ENCODE peak calls at places on chromosome 9, in seven cellular contexts. One of them, this sample, is unnamed.

GRCh38 chr9:14806941-14807340 is 84.4 kb upstream of the CER1 start:
- DNase-seq in aorta: no peak
- DNase-seq in A549: no peak
- DNase-seq in M059J: no peak
- DNase-seq in HEK293T: no peak
- DNase-seq in RWPE1: no peak
- DNase-seq in H7: no peak
- DNase-seq in this sample: no peak

GRCh38 chr9:115291841-115292240 is 173.9 kb upstream of the TNC start:
- DNase-seq in HEK293T: no peak
- DNase-seq in aorta: no peak
- DNase-seq in M059J: peak
- DNase-seq in A549: no peak
- DNase-seq in H7: no peak
- DNase-seq in RWPE1: peak
- DNase-seq in this sample: no peak

GRCh38 chr9:33718987-33719386 is 76.4 kb upstream of the PRSS3 start:
- DNase-seq in RWPE1: no peak
- DNase-seq in HEK293T: no peak
- DNase-seq in A549: no peak
- DNase-seq in H7: no peak
- DNase-seq in M059J: peak
- DNase-seq in aorta: peak
- DNase-seq in this sample: no peak

GRCh38 chr9:137255448-137256114 is 454 bp downstream of the NELFB start:
- DNase-seq in HEK293T: peak
- DNase-seq in M059J: peak
- DNase-seq in aorta: no peak
- DNase-seq in A549: no peak
- DNase-seq in RWPE1: peak
- DNase-seq in H7: no peak
- DNase-seq in this sample: no peak

GRCh38 chr9:129665814-129666511 is 516 bp downstream of the PRRX2 start:
- DNase-seq in HEK293T: no peak
- DNase-seq in A549: no peak
- DNase-seq in RWPE1: no peak
- DNase-seq in M059J: no peak
- DNase-seq in H7: peak
- DNase-seq in aorta: no peak
- DNase-seq in this sample: no peak

GRCh38 chr9:79581388-79581787 is 9.6 kb downstream of the TLE4 start:
- DNase-seq in RWPE1: no peak
- DNase-seq in H7: no peak
- DNase-seq in A549: no peak
- DNase-seq in aorta: no peak
- DNase-seq in HEK293T: no peak
- DNase-seq in M059J: peak
- DNase-seq in this sample: no peak

GRCh38 chr9:72585737-72586136 is 64.3 kb downstream of the TMC1 start:
- DNase-seq in aorta: no peak
- DNase-seq in RWPE1: peak
- DNase-seq in M059J: peak
- DNase-seq in H7: no peak
- DNase-seq in HEK293T: no peak
- DNase-seq in A549: no peak
- DNase-seq in this sample: no peak

GRCh38 chr9:99824378-99825157 is 2.9 kb downstream of the NR4A3 start:
- DNase-seq in HEK293T: no peak
- DNase-seq in H7: peak
- DNase-seq in RWPE1: peak
- DNase-seq in A549: peak
- DNase-seq in aorta: peak
- DNase-seq in M059J: peak
- DNase-seq in this sample: peak

GRCh38 chr9:129685220-129685932 is 19.9 kb downstream of the PRRX2 start:
- DNase-seq in H7: no peak
- DNase-seq in HEK293T: no peak
- DNase-seq in RWPE1: peak
- DNase-seq in M059J: peak
- DNase-seq in A549: peak
- DNase-seq in aorta: no peak
- DNase-seq in this sample: no peak

GRCh38 chr9:130936285-130937117 is 2.5 kb downstream of the FIBCD1 start:
- DNase-seq in aorta: peak
- DNase-seq in A549: peak
- DNase-seq in H7: peak
- DNase-seq in RWPE1: peak
- DNase-seq in HEK293T: no peak
- DNase-seq in M059J: peak
- DNase-seq in this sample: peak

GRCh38 chr9:93431498-93432105 is 19.9 kb upstream of the FAM120A start:
- DNase-seq in aorta: no peak
- DNase-seq in HEK293T: no peak
- DNase-seq in H7: no peak
- DNase-seq in M059J: no peak
- DNase-seq in RWPE1: no peak
- DNase-seq in A549: no peak
- DNase-seq in this sample: no peak

GRCh38 chr9:124122321-124122720 is 110.8 kb downstream of the LHX2 start:
- DNase-seq in M059J: peak
- DNase-seq in H7: no peak
- DNase-seq in aorta: no peak
- DNase-seq in RWPE1: no peak
- DNase-seq in A549: no peak
- DNase-seq in HEK293T: no peak
- DNase-seq in this sample: no peak

GRCh38 chr9:126420643-126421564 is 94.3 kb downstream of the MVB12B start:
- DNase-seq in M059J: peak
- DNase-seq in aorta: no peak
- DNase-seq in HEK293T: no peak
- DNase-seq in RWPE1: peak
- DNase-seq in H7: no peak
- DNase-seq in A549: peak
- DNase-seq in this sample: no peak

GRCh38 chr9:6413365-6414263 is 615 bp downstream of the UHRF2 start:
- DNase-seq in aorta: no peak
- DNase-seq in A549: no peak
- DNase-seq in RWPE1: no peak
- DNase-seq in H7: peak
- DNase-seq in M059J: no peak
- DNase-seq in HEK293T: peak
- DNase-seq in this sample: no peak

GRCh38 chr9:115234094-115234493 is 116.1 kb upstream of the TNC start:
- DNase-seq in RWPE1: peak
- DNase-seq in HEK293T: no peak
- DNase-seq in aorta: no peak
- DNase-seq in H7: no peak
- DNase-seq in M059J: peak
- DNase-seq in A549: peak
- DNase-seq in this sample: no peak

GRCh38 chr9:111983484-111983908 is 86.9 kb downstream of the UGCG start:
- DNase-seq in H7: no peak
- DNase-seq in aorta: no peak
- DNase-seq in HEK293T: no peak
- DNase-seq in M059J: no peak
- DNase-seq in A549: no peak
- DNase-seq in RWPE1: no peak
- DNase-seq in this sample: no peak

GRCh38 chr9:129712595-129713524 is 40.0 kb downstream of the PTGES start:
- DNase-seq in aorta: peak
- DNase-seq in H7: peak
- DNase-seq in A549: no peak
- DNase-seq in RWPE1: no peak
- DNase-seq in M059J: peak
- DNase-seq in HEK293T: no peak
- DNase-seq in this sample: no peak

GRCh38 chr9:89036383-89036782 is 45.1 kb downstream of the S1PR3 start:
- DNase-seq in aorta: no peak
- DNase-seq in M059J: no peak
- DNase-seq in HEK293T: no peak
- DNase-seq in RWPE1: no peak
- DNase-seq in A549: no peak
- DNase-seq in H7: no peak
- DNase-seq in this sample: no peak

GRCh38 chr9:120478208-120478607 is 101.8 kb downstream of the CDK5RAP2 start:
- DNase-seq in M059J: peak
- DNase-seq in aorta: no peak
- DNase-seq in RWPE1: peak
- DNase-seq in HEK293T: no peak
- DNase-seq in A549: no peak
- DNase-seq in H7: no peak
- DNase-seq in this sample: no peak

GRCh38 chr9:121201045-121201737 is 478 bp downstream of the RAB14 start:
- DNase-seq in HEK293T: peak
- DNase-seq in RWPE1: peak
- DNase-seq in A549: no peak
- DNase-seq in aorta: peak
- DNase-seq in H7: peak
- DNase-seq in M059J: peak
- DNase-seq in this sample: no peak

This sample was measured in ovary.